ENCODE peak calls at places on chromosome 19, in seven cellular contexts. M, E, B, F, A, J and D are unnamed samples.

GRCh38 chr19:2679439-2679838 is 23.1 kb downstream of the GNG7 start:
- DNase-seq in A (no peak), E (no peak), M (no peak), F (no peak), J (no peak), B (no peak), D (no peak)

GRCh38 chr19:28586501-28586900 is 626.5 kb downstream of the UQCRFS1 start:
- DNase-seq in A (no peak), F (no peak), E (no peak), B (peak; percentile 1), J (no peak), M (no peak), D (no peak)

GRCh38 chr19:52566588-52566987 is 3.5 kb upstream of the ZNF701 start:
- DNase-seq in E (peak; percentile 70), B (no peak), F (no peak), A (no peak), J (peak; percentile 86), M (no peak), D (peak; percentile 60)

GRCh38 chr19:622666-623065 is 10.7 kb downstream of the POLRMT start:
- DNase-seq in J (no peak), M (no peak), F (no peak), E (no peak), B (no peak), A (no peak), D (no peak)

GRCh38 chr19:2494447-2495129 is 18.7 kb downstream of the GADD45B start:
- DNase-seq in J (peak; percentile 87), M (peak; percentile 83), F (peak; percentile 75), E (peak; percentile 80), B (peak; percentile 64), A (peak; percentile 95), D (peak; percentile 82)

GRCh38 chr19:2363419-2363818 is 3.4 kb downstream of the TMPRSS9 start:
- DNase-seq in B (no peak), J (no peak), E (no peak), F (no peak), M (no peak), A (no peak), D (no peak)

GRCh38 chr19:38664503-38665211 is 17.2 kb downstream of the ACTN4 start:
- DNase-seq in M (no peak), J (no peak), E (no peak), A (no peak), F (no peak), B (peak; percentile 60), D (no peak)

GRCh38 chr19:10669246-10669645 is 15.1 kb downstream of the ILF3 start:
- DNase-seq in M (no peak), A (no peak), E (no peak), B (no peak), F (no peak), J (no peak), D (no peak)

GRCh38 chr19:42023121-42023942 is 29.3 kb upstream of the ATP1A3 start:
- DNase-seq in E (peak; percentile 22), F (no peak), J (peak; percentile 38), M (no peak), A (no peak), B (peak; percentile 29), D (peak; percentile 11)

GRCh38 chr19:3509566-3509989 is 3.5 kb downstream of the FZR1 start:
- DNase-seq in J (peak; percentile 85), F (no peak), E (peak; percentile 83), B (no peak), A (no peak), M (no peak), D (no peak)

GRCh38 chr19:6590458-6591319 is at the start of gene CD70:
- DNase-seq in E (no peak), M (no peak), J (no peak), A (no peak), F (no peak), B (peak; percentile 42), D (peak; percentile 45)